ENCODE peak calls at places on chromosomes 11 and 22, in four cellular contexts. Q is CD8-positive, alpha-beta memory T cell; I is transverse colon; C is AG04450. D is an unnamed sample. For H3K9me3, the result is how much of the 10 kb centered on the place peaks cover.

GRCh38 chr11:80441821-80442220 is 1001.0 kb upstream of the TENM4 start:
- DNase-seq in Q (no peak), I (no peak), C (no peak), D (no peak)

GRCh38 chr22:38751066-38751421 is 4.8 kb downstream of the SUN2 start:
- DNase-seq in I (no peak), Q (no peak), C (no peak), D (no peak)

GRCh38 chr11:28195449-28195848 is 87.3 kb downstream of the METTL15 start:
- DNase-seq in Q (no peak), C (no peak), I (no peak), D (no peak)

GRCh38 chr11:6992457-6993431 is 27.4 kb downstream of the ZNF214 start:
- DNase-seq in I (no peak), Q (no peak), C (peak), D (no peak)

GRCh38 chr11:69667619-69668604 is 7.2 kb downstream of the LTO1 start:
- DNase-seq in C (no peak), Q (no peak), I (no peak), D (no peak)

GRCh38 chr22:46294784-46295183 is 1.9 kb upstream of the GTSE1 start:
- DNase-seq in Q (no peak), I (no peak), C (no peak), D (no peak)

GRCh38 chr11:70124321-70125061 is 46.4 kb downstream of the ANO1 start:
- DNase-seq in Q (no peak), I (peak), C (no peak), D (no peak)

GRCh38 chr11:28820296-28820989 is 712.3 kb downstream of the METTL15 start:
- DNase-seq in Q (no peak), I (no peak), C (no peak), D (no peak)

GRCh38 chr11:72736452-72737069 is 15.6 kb downstream of the ARAP1 start:
- DNase-seq in C (no peak), Q (peak), I (no peak), D (peak)

GRCh38 chr11:95608093-95608492 is 181.5 kb downstream of the FAM76B start:
- DNase-seq in I (no peak), Q (no peak), C (no peak), D (no peak)

GRCh38 chr11:8733847-8734246 is 51.3 kb downstream of the RPL27A start:
- DNase-seq in Q (no peak), C (no peak), I (no peak), D (no peak)

GRCh38 chr11:75938543-75938942 is 123.5 kb downstream of the UVRAG start:
- DNase-seq in I (no peak), Q (no peak), C (no peak), D (no peak)

GRCh38 chr22:27331526-27332281 is 469.9 kb downstream of the MN1 start:
- DNase-seq in C (no peak), Q (no peak), I (peak), D (no peak)

GRCh38 chr11:80182906-80183305 is 742.1 kb upstream of the TENM4 start:
- DNase-seq in C (no peak), I (no peak), Q (no peak), D (no peak)

GRCh38 chr11:128669491-128669890 is 24.4 kb upstream of the FLI1 start:
- DNase-seq in C (no peak), Q (no peak), I (no peak), D (no peak)

GRCh38 chr11:76615950-76616349 is 54.6 kb downstream of the LRRC32 start:
- DNase-seq in C (no peak), Q (no peak), I (peak), D (no peak)

GRCh38 chr22:38417252-38418060 is 37.5 kb downstream of the KCNJ4 start:
- DNase-seq in Q (no peak), C (no peak), I (no peak), D (no peak)

GRCh38 chr11:15627560-15627959 is 512.8 kb downstream of the INSC start:
- DNase-seq in Q (no peak), C (peak), I (no peak), D (no peak)

GRCh38 chr22:37747715-37748100 is 50.9 kb downstream of the TRIOBP start:
- DNase-seq in Q (no peak), I (no peak), C (no peak), D (no peak)

GRCh38 chr11:20089796-20090653 is 70.2 kb downstream of the DBX1 start:
- DNase-seq in Q (no peak), I (no peak), C (no peak), D (no peak)

GRCh38 chr11:134529212-134530096 is 117.4 kb upstream of the B3GAT1 start:
- DNase-seq in C (no peak), I (no peak), Q (no peak), D (no peak)

GRCh38 chr11:43985386-43985752 is 42.9 kb downstream of the C11orf96 start:
- DNase-seq in C (no peak), I (no peak), Q (no peak), D (no peak)

GRCh38 chr11:7154881-7155344 is 66.1 kb downstream of the RBMXL2 start:
- DNase-seq in C (no peak), Q (no peak), I (no peak), D (no peak)

GRCh38 chr22:47328550-47329243 is 566.2 kb downstream of the TBC1D22A start:
- DNase-seq in I (no peak), Q (no peak), C (peak), D (no peak)

GRCh38 chr22:20549232-20549841 is 41.9 kb downstream of the MED15 start:
- DNase-seq in I (no peak), Q (peak), C (no peak), D (no peak)

GRCh38 chr11:120091121-120091520 is 46.8 kb downstream of the TRIM29 start:
- DNase-seq in Q (no peak), I (no peak), C (no peak), D (no peak)

GRCh38 chr22:31652129-31652528 is 9.9 kb downstream of the PISD start:
- DNase-seq in C (no peak), I (no peak), Q (no peak), D (no peak)

GRCh38 chr11:118251858-118252652 is at the start of gene MPZL3:
- DNase-seq in C (no peak), I (peak), Q (peak), D (peak)

GRCh38 chr11:25094085-25094802 is 597.4 kb downstream of the LUZP2 start:
- DNase-seq in C (no peak), I (peak), Q (no peak), D (no peak)

GRCh38 chr11:128066429-128066828 is 520.9 kb downstream of the ETS1 start:
- DNase-seq in I (no peak), C (no peak), Q (no peak), D (no peak)

GRCh38 chr11:128709402-128709801 is 15.5 kb downstream of the FLI1 start:
- DNase-seq in Q (no peak), C (peak), I (no peak), D (no peak)

GRCh38 chr22:17869285-17870096 is 95.2 kb upstream of the BID start:
- DNase-seq in C (no peak), I (peak), Q (no peak), D (no peak)

GRCh38 chr11:128465531-128465930 is 121.8 kb downstream of the ETS1 start:
- DNase-seq in I (no peak), C (no peak), Q (no peak), D (no peak)

GRCh38 chr11:114183041-114183511 is 113.1 kb upstream of the NNMT start:
- DNase-seq in Q (peak), C (no peak), I (peak), D (peak)

GRCh38 chr11:86755196-86755595 is 45.1 kb upstream of the PRSS23 start:
- DNase-seq in Q (no peak), C (no peak), I (no peak), D (no peak)

GRCh38 chr11:26584818-26585217 is 12.8 kb upstream of the MUC15 start:
- DNase-seq in I (no peak), C (no peak), Q (no peak), D (no peak)

GRCh38 chr11:78645226-78646202 is 70.8 kb upstream of the NARS2 start:
- DNase-seq in Q (peak), C (peak), I (peak), D (peak)

GRCh38 chr11:133212201-133212600 is 320.1 kb downstream of the OPCML start:
- DNase-seq in I (no peak), C (no peak), Q (no peak), D (no peak)

GRCh38 chr11:6862961-6863360 is at the start of gene OR10A2:
- DNase-seq in I (no peak), C (no peak), Q (no peak), D (no peak)

DNA sequence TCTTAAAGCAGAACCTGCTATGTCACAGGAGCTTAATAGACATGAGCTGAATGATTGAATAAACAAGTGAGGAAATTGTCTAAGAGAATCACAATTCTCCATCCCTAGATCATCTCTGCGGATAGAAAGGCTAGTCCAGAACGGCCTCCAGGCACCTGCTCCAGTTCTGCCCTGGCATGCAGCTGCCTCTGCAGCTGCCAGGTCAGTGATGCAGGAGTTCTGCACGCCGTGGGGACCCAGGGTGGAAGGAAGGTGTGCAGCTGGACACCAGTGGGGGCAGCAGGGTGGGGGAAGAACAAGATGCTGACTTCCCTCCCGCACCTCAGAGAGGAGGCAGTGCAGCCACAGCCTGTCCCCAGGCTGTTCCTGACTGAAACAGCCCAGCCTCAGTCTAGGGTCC is 192.1 kb upstream of the NCAM1 start:
- DNase-seq in Q (no peak), C (no peak), I (no peak), D (no peak)
- H3K27ac ChIP-seq in Q (no peak), C (no peak), I (no peak), D (no peak)

GRCh38 chr22:41587347-41587723 is 2.3 kb downstream of the PMM1 start:
- DNase-seq in C (no peak), Q (no peak), I (no peak), D (no peak)
- H3K4me3 ChIP-seq in C (no peak), Q (no peak), I (peak), D (no peak)

GRCh38 chr22:49158741-49159564 is 668.7 kb downstream of the BRD1 start:
- DNase-seq in C (no peak), Q (no peak), I (no peak), D (no peak)

GRCh38 chr22:49155039-49155808 is 672.4 kb downstream of the BRD1 start:
- DNase-seq in Q (no peak), I (no peak), C (no peak), D (no peak)

GRCh38 chr22:49157529-49158339 is 669.9 kb downstream of the BRD1 start:
- DNase-seq in I (no peak), C (no peak), Q (no peak), D (no peak)

GRCh38 chr22:49155809-49156580 is 671.7 kb downstream of the BRD1 start:
- DNase-seq in C (no peak), I (no peak), Q (no peak), D (no peak)

DNA sequence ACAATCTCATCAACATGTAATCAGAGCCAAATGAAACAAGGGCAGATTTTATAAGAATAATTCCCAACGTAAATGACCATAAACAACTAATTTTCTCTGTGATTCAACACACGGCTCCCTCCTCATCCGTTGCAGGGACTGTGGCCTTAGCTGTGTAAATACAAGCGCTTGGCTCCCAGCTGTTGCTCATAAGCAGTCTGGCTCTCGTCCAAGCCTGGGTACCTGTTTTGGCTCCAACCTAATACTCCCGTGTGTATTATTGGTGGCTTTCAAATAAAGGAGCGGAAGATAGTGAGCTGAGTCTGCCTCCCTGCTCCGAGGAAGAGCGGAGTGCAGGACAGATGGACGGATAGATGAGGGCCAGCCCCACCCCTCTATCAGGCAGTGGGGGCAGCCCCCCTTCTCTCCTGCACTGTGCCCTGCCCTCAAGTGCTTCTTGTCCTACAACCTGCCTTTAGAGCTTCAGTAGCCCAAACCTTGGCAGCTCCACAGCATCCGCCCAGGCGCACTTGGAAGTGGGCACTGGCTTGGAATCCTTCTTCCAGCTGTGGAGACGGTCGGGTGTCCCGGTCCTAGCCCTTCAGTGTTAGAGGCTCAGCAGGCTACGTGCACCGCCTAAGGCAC is 670.9 kb downstream of the BRD1 start:
- DNase-seq in C (no peak), I (peak), Q (no peak), D (no peak)
- H3K9me3 ChIP-seq in C (half or more), I (under half), Q (under half), D (under half)

GRCh38 chr11:66100272-66101037 is 30.4 kb downstream of the PACS1 start:
- DNase-seq in C (no peak), Q (peak), I (peak), D (peak)

GRCh38 chr11:66104057-66104638 is 34.1 kb downstream of the PACS1 start:
- DNase-seq in Q (no peak), C (no peak), I (no peak), D (no peak)

GRCh38 chr11:66106786-66107599 is 36.9 kb downstream of the PACS1 start:
- DNase-seq in Q (no peak), I (no peak), C (no peak), D (no peak)

DNA sequence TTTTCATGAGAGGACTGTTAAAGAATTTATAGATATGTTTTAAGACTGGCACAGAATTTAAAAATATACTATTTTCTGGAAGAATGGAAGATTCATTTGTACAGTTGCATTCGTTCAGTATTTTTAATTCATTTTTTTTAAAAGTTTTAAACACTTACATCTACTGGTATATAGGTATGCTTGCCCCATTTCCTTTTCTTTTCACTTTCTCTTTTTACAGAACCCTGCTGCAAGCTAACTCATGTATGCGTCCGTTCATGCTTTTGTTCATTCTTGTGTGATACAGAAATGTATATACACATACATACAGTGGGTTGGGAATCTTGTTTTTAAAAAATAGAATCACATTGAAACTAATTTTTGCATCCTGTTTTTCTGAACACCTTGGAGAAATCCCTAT is 31.0 kb downstream of the PACS1 start:
- DNase-seq in C (no peak), Q (no peak), I (no peak), D (peak)
- H3K27ac ChIP-seq in C (no peak), Q (no peak), I (no peak), D (peak)

DNA sequence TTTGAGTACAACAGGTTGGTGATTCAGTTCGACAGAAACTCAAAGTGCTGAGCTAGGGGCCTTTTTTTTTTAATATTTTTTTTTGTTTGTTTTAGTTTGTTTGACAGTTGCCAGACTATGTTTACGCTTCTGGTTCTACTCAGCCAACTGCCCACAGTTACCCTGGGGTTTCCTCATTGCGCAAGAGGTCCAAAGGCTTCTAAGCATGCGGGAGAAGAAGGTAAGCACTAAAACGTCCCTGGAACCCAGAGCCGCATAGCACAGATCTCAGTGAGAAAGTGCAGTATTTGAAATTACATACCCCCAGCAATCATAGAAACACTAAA is 649 bp downstream of the PRRG4 start:
- DNase-seq in C (no peak), Q (no peak), I (peak), D (no peak)
- H3K4me3 ChIP-seq in C (no peak), Q (no peak), I (peak), D (no peak)

GRCh38 chr11:35974878-35975578 is 31.2 kb downstream of the LDLRAD3 start:
- DNase-seq in Q (no peak), C (no peak), I (no peak), D (no peak)
- H3K9me3 ChIP-seq in Q (under half), C (under half), I (under half), D (under half)

DNA sequence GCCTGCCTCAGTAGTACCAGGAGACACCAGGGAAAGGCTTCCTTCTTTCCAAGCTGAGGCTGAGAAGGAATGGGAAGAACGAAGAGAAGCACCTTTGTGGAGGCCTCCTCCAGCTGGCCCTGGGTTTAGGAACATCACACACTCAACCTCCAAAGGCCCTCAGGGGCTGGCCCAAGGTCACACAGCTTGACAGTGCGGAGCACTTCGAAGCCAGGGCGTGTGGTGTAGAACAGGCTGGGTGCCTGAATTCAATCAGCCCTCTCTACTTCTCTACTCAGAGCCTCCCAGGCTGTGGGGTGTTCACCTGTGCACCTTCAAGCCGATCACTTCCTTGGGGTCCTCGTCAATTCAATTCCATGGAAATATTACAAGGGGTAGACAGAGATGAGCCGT is 719 bp upstream of the CSDC2 start:
- DNase-seq in I (no peak), C (no peak), Q (no peak), D (no peak)
- H3K27ac ChIP-seq in I (peak), C (no peak), Q (no peak), D (no peak)

DNA sequence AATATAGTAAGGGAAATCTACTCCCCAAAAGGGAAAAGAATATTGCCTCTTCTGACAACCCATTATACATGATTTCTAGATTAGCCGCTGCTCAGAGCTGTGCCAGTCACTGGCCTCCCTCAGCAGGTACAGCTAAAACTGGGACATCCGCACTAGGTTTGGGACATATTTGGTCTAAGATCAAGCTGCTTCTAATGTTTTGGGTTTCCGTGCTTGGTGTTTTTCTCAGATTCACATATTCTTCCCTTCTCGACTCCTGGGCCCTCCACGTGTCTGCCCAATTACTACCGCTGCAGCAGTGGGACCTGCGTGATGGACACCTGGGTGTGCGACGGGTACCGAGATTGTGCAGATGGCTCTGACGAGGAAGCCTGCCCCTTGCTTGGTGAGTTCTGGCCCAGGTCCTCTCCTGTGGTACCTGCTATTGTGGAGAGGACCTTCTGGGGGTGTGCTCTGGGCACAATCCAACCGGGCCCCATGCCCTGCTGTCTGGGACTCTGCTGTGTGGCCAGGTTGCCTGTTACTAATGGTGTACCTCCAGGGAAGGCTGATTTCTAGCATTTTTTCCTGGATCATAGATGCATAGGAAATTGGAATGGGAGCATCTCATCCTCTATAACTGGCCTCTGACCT is 138.1 kb upstream of the SORL1-AS1 start:
- DNase-seq in C (no peak), I (no peak), Q (no peak), D (peak)
- H3K4me3 ChIP-seq in C (no peak), I (no peak), Q (no peak), D (peak)

D was measured in OCI-LY7.